ENCODE peak calls at places on chromosomes 5 and 9, in ten cellular contexts. H, E, A, Y, M, R, O, G, Z and F are unnamed samples.

GRCh38 chr5:40682431-40683017 is 2.8 kb downstream of the PTGER4 start:
- DNase-seq in M (no peak), E (no peak), Y (no peak), Z (peak), A (no peak), H (no peak), O (no peak), G (peak), R (no peak), F (no peak)

GRCh38 chr5:78526049-78526525 is 122.5 kb downstream of the LHFPL2 start:
- DNase-seq in O (no peak), E (no peak), A (no peak), R (peak), H (no peak), M (no peak), Z (peak), G (peak), Y (peak), F (no peak)

GRCh38 chr9:36858805-36859375 is 175.2 kb downstream of the PAX5 start:
- DNase-seq in G (no peak), E (no peak), R (no peak), A (no peak), H (no peak), Y (no peak), Z (no peak), M (no peak), O (no peak), F (no peak)

GRCh38 chr9:86246752-86247161 is 12.7 kb downstream of the C9orf153 start:
- DNase-seq in G (peak), E (peak), A (no peak), Y (no peak), Z (no peak), H (no peak), M (peak), R (no peak), O (no peak), F (no peak)

GRCh38 chr5:132557425-132557805 is 638 bp downstream of the RAD50 start:
- DNase-seq in E (peak), A (peak), G (peak), O (peak), Y (no peak), R (no peak), H (peak), M (peak), Z (peak), F (no peak)

GRCh38 chr5:8981016-8981415 is 564.9 kb downstream of the SEMA5A start:
- DNase-seq in H (no peak), Y (no peak), M (no peak), G (no peak), A (no peak), Z (peak), R (no peak), E (no peak), O (no peak), F (no peak)

GRCh38 chr5:132098151-132098594 is 24.6 kb downstream of the CSF2 start:
- DNase-seq in G (no peak), Z (peak), H (no peak), O (no peak), R (no peak), E (no peak), Y (no peak), M (no peak), A (no peak), F (peak)

GRCh38 chr9:92607773-92608172 is 62.2 kb downstream of the IPPK start:
- DNase-seq in Y (no peak), A (no peak), Z (peak), M (no peak), G (peak), R (no peak), E (no peak), H (no peak), O (no peak), F (peak)

GRCh38 chr5:140362311-140362710 is 2.3 kb downstream of the SLC4A9 start:
- DNase-seq in H (no peak), A (no peak), O (no peak), M (no peak), Y (no peak), Z (no peak), R (no peak), G (no peak), E (no peak), F (no peak)

GRCh38 chr5:140361901-140362300 is 1.9 kb downstream of the SLC4A9 start:
- DNase-seq in E (no peak), R (no peak), G (no peak), Z (no peak), Y (no peak), A (no peak), O (no peak), M (no peak), H (no peak), F (no peak)

GRCh38 chr5:140364472-140364765 is 4.4 kb downstream of the SLC4A9 start:
- DNase-seq in A (no peak), Z (no peak), H (no peak), O (no peak), E (no peak), G (no peak), M (no peak), Y (no peak), R (no peak), F (no peak)

GRCh38 chr5:140363631-140364471 is 3.9 kb downstream of the SLC4A9 start:
- DNase-seq in Z (no peak), O (no peak), R (no peak), M (no peak), G (no peak), H (no peak), E (no peak), A (no peak), Y (no peak), F (no peak)

DNA sequence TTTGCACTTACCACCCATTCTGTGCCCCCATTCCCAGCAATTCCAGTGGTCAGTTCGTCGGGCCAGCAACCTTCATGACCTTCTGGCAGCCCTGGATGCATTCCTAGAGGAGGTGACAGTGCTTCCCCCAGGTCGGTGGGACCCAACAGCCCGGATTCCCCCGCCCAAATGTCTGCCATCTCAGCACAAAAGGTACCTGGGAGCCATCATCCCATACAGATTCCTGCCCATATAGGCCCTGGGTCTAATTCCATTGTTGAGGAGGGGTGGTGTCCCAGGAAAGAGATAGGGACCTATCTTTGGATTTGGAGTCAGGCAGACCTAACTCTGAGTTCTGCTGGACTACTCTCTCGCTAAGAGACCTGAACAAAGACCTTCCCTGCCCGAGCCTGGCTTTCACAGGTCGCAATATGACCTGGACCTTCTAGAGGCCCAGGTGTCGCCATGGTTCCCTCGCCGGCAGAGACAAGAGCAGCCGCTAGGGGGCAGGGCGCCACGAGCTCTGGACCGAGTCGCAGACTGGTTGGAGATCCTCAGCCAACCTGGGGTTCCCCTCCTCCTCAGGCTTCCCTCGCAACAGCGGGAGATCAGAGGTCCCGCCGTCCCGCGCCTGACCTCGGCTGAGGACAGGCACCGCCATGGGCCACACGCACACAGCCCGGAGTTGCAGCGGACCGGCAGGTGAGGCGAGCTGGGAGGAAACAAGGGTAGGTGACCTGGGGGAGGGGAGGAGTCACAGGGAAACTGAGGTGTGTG is 3.1 kb downstream of the SLC4A9 start:
- DNase-seq in G (peak), O (peak), E (peak), Z (peak), A (peak), Y (no peak), H (peak), R (no peak), M (peak), F (no peak)
- H3K4me3 ChIP-seq in G (peak), O (peak), E (peak), Z (peak), A (peak), Y (peak), H (no peak), R (peak), M (peak), F (peak)

DNA sequence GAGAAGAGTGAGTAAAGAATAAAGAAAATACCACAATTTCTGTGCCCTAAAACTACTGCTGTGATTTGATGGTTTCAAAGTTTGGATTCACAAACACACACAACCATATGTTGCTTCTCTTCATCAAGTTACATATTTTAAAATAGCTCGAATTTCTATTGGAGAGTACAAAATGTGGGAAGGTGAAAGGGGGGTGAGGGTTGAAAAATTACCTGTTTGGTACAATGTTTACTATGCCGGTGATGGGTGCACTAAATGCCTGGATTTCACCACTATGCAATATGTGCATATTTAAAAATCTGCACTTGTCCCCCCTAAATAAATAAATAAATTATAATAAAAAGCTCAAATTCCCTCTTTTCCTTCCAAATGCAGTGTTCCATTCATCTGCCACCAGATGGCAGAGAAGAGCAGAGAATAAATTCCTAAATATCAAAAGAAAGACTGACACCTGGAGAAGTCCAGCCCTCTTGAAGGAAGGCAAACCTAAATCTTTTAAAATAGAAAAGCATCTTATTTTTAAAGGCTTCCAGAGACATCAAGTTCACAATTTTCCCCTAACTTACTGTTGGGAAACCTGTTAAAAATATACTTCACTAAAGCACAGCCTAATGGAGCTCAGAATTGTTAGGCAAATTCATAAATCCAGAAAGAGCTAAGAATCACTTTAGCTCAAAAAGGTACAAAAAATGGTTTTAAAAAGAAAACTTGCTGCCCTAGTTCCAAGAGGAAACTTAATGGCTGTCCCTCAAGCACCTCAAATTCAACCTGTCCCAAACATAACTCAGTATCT is 24.8 kb upstream of the HNRNPA0 start:
- DNase-seq in R (no peak), O (no peak), H (no peak), G (peak), M (peak), Y (no peak), Z (peak), A (no peak), E (no peak), F (no peak)
- TF ChIP-seq CTCF in R (peak), O (peak), H (peak), G (peak), M (peak), Y (peak), Z (peak), A (peak), E (peak), F (peak)

DNA sequence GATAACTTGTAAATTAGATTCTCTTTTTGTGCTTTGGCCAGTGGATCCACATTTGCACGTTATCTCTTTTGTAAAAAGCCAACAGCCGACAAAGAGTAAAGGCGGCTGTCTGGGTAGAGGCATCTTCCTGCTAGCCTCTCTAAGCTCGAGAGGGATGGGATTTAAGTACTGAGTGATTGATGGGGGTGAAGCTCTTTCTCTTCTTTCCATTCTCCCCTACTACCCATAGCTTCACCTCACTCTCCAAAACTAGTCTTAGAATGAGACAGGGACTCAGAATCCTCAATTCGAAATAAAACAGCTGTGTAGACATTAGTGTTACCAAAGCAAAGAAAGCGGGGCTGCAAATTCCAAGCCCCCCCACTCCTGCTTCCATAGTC is 3.5 kb downstream of the PBX3 start:
- DNase-seq in A (no peak), R (no peak), E (no peak), Y (no peak), M (no peak), G (no peak), O (no peak), H (no peak), Z (no peak), F (no peak)
- H3K4me3 ChIP-seq in A (no peak), R (no peak), E (peak), Y (no peak), M (peak), G (peak), O (no peak), H (no peak), Z (peak), F (no peak)

GRCh38 chr5:151296974-151297373 is 6.6 kb downstream of the SLC36A3 start:
- DNase-seq in R (no peak), E (no peak), O (no peak), A (no peak), M (no peak), H (no peak), G (no peak), Z (no peak), Y (no peak), F (no peak)

GRCh38 chr5:151298465-151298864 is 5.1 kb downstream of the SLC36A3 start:
- DNase-seq in H (no peak), M (no peak), R (no peak), A (no peak), E (no peak), Y (no peak), O (no peak), G (no peak), Z (no peak), F (no peak)

GRCh38 chr5:151295801-151296477 is 7.6 kb downstream of the SLC36A3 start:
- DNase-seq in A (no peak), Y (no peak), R (no peak), M (no peak), G (no peak), E (no peak), Z (no peak), H (no peak), O (no peak), F (no peak)

GRCh38 chr5:151296478-151296830 is 7.1 kb downstream of the SLC36A3 start:
- DNase-seq in M (no peak), E (no peak), Z (no peak), O (no peak), G (no peak), R (no peak), Y (no peak), H (no peak), A (no peak), F (no peak)

DNA sequence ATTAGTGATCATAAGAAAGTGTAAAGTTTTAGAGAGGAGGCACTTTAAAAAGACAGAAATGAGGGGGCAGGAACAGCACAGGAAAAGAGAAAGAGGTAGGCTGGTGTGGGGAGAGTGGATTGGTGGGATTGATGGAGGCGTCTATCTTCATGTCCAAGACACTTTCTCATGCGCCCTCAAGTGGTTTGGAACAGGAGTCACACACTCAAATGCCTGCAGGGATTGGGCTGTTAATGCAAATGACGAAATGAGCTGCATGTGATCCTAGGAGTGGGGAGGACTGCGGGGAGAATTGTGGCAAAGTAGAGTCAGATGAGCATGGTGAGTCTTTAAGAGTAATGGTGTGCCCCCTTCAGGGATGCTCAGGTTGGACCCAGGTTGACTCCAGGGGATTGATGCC is 5.5 kb downstream of the SLC36A3 start:
- DNase-seq in A (peak), O (no peak), G (no peak), H (no peak), R (no peak), M (peak), Y (no peak), E (no peak), Z (peak), F (no peak)
- TF ChIP-seq CTCF in A (peak), O (no peak), G (no peak), H (peak), R (no peak), M (peak), Y (no peak), E (peak), Z (peak), F (no peak)

GRCh38 chr9:14911046-14911445 is 818 bp upstream of the FREM1 start:
- DNase-seq in A (no peak), Y (no peak), E (no peak), Z (no peak), M (no peak), O (no peak), R (no peak), H (no peak), G (no peak), F (no peak)

GRCh38 chr9:14912849-14913248 is 2.6 kb upstream of the FREM1 start:
- DNase-seq in Y (no peak), R (no peak), Z (no peak), A (no peak), O (no peak), M (no peak), H (no peak), E (no peak), G (no peak), F (no peak)

GRCh38 chr9:14908221-14909206 is 1.7 kb downstream of the FREM1 start:
- DNase-seq in G (no peak), R (no peak), Z (no peak), A (no peak), E (no peak), M (peak), O (no peak), H (no peak), Y (no peak), F (no peak)

GRCh38 chr9:14909631-14910177 is 524 bp downstream of the FREM1 start:
- DNase-seq in E (no peak), R (no peak), H (no peak), Y (no peak), O (no peak), G (no peak), A (no peak), M (no peak), Z (no peak), F (no peak)

GRCh38 chr9:14910178-14910805 is at the start of gene FREM1:
- DNase-seq in E (peak), G (peak), H (peak), Y (no peak), M (peak), Z (no peak), O (no peak), R (no peak), A (no peak), F (no peak)
- H3K4me3 ChIP-seq in E (peak), G (no peak), H (peak), Y (peak), M (peak), Z (no peak), O (no peak), R (peak), A (no peak), F (peak)

GRCh38 chr9:3887121-3887797 is 361.5 kb upstream of the RFX3 start:
- DNase-seq in G (no peak), R (no peak), Y (no peak), E (no peak), Z (no peak), O (no peak), M (no peak), H (no peak), A (no peak), F (no peak)
- TF ChIP-seq CTCF in G (no peak), R (no peak), Y (no peak), E (no peak), Z (no peak), O (no peak), M (no peak), H (no peak), A (no peak), F (no peak)

DNA sequence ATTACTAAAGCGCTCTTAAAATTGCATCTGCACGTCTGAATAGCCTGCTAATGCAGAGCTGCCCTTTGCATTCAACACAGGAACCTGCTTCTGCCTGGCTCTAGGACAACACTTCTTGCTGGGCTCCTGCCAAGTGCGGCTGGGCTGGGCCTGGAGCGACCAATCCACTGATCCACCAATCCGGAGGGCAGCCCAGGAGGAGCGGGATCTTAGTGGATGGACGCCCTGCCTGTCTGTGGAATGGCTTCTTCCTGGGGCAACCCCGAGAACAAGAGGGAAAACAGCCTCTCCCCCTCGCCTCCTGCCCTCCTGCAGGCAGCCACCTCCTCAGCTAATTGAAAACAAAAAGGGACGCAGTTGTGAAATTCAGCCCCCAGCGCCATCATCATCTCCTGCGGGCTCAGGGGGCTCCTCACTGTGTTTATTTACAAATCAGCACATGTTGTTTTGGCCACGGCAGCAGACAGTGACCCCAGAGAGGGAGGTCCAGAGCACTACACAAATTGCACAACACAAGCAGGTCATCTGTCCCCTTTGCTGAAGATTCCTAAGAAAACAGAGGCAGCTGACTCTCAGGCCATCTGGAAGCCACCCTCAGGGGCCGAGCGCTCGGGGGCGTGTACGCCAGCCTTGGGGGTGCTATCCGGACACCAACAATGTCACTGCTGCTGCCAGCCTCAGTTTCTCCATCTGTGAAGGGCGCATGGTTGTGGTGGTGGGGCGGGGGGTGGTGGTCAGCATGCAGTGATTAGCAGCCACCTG is 57.3 kb downstream of the GADD45G start:
- DNase-seq in G (peak), R (peak), E (peak), A (peak), O (no peak), Z (peak), Y (peak), M (peak), H (peak), F (peak)
- H3K4me3 ChIP-seq in G (peak), R (peak), E (peak), A (peak), O (no peak), Z (peak), Y (peak), M (peak), H (peak), F (peak)

DNA sequence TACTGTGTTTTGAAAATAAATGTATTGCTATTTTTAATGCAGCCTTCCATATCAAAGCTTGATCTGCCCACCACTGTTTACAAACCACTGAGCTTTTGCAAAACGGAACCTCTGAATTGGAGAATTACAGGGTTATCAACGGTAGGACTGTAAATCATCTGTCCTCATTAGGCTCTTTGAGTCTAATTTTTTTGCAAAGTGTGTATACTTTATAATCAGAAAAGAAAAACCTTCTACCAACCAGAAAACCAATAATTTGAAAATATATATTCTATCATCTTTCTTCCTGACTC is 6.8 kb upstream of the SLC2A8 start:
- DNase-seq in Z (no peak), M (no peak), O (no peak), G (no peak), E (no peak), R (no peak), A (no peak), Y (no peak), H (no peak), F (no peak)
- TF ChIP-seq CTCF in Z (no peak), M (no peak), O (no peak), G (no peak), E (no peak), R (no peak), A (no peak), Y (no peak), H (no peak), F (no peak)